ENCODE peak calls at places on chromosomes 11 and 22, in eight cellular contexts. X, B, R, Z, A, J, G and W are unnamed samples.

GRCh38 chr11:17734986-17735822 is 623 bp downstream of the KCNC1 start:
- DNase-seq in X (peak), G (peak), A (peak), J (peak), R (peak), Z (no peak), B (peak), W (peak)

GRCh38 chr11:126585388-126586302 is 230.2 kb downstream of the ST3GAL4 start:
- DNase-seq in J (no peak), A (peak), R (peak), G (peak), B (peak), X (peak), Z (no peak), W (no peak)

GRCh38 chr22:44454113-44454769 is 43.8 kb downstream of the RTL6 start:
- DNase-seq in B (no peak), G (no peak), A (no peak), X (no peak), Z (peak), J (no peak), R (no peak), W (no peak)

GRCh38 chr22:42714768-42715430 is 5.8 kb downstream of the A4GALT start:
- DNase-seq in A (no peak), Z (no peak), B (no peak), R (no peak), J (no peak), G (no peak), X (no peak), W (no peak)

GRCh38 chr11:34669458-34669857 is 48.6 kb downstream of the EHF start:
- DNase-seq in R (no peak), G (no peak), B (no peak), X (no peak), A (no peak), Z (no peak), J (no peak), W (no peak)

GRCh38 chr11:110490886-110491285 is 61.1 kb downstream of the FDX1 start:
- DNase-seq in A (peak), B (no peak), J (no peak), Z (no peak), X (no peak), R (peak), G (no peak), W (no peak)

GRCh38 chr11:13368041-13368446 is 90.5 kb downstream of the BMAL1 start:
- DNase-seq in G (no peak), Z (no peak), B (no peak), R (no peak), A (no peak), X (no peak), J (no peak), W (no peak)

GRCh38 chr11:58999291-58999680 is 60.0 kb downstream of the GLYATL1 start:
- DNase-seq in Z (no peak), B (no peak), R (no peak), J (no peak), A (no peak), G (no peak), X (no peak), W (peak)

GRCh38 chr22:42334875-42335512 is 64.5 kb upstream of the TCF20 start:
- DNase-seq in R (no peak), A (no peak), J (no peak), Z (no peak), X (no peak), B (no peak), G (no peak), W (no peak)

GRCh38 chr11:27040302-27041115 is at the start of gene BBOX1:
- DNase-seq in J (no peak), R (no peak), Z (no peak), X (peak), B (no peak), G (no peak), A (no peak), W (no peak)

DNA sequence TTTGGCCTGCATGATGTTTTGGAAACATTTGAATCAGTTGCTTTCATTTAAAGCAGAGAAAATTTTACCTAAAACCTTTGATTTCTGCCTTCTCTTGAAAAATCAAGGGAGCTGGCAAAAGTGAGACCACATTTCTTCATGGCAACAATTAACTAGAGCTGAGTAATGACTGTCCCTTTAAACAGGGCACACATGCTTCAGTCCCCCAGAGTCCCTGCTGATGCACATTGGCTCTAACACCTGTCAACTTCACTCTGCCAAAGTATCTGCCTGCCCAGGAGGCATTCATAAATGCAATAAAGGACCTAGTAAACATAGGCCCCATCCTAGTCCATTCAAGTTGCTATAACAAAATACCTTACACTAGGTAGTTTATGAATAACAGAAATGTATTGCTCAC is 87.1 kb upstream of the LDLRAD3 start:
- DNase-seq in Z (no peak), A (no peak), J (no peak), G (no peak), X (no peak), B (no peak), R (no peak), W (no peak)
- TF ChIP-seq POLR2A in Z (no peak), A (no peak), J (no peak), G (no peak), X (no peak), B (no peak), R (no peak), W (no peak)

GRCh38 chr11:93326681-93327080 is 3.9 kb upstream of the DEUP1 start:
- DNase-seq in B (no peak), A (no peak), J (no peak), G (no peak), Z (no peak), R (no peak), X (no peak), W (no peak)
- TF ChIP-seq POLR2A in B (no peak), A (no peak), J (no peak), G (no peak), Z (no peak), R (no peak), X (no peak), W (no peak)

DNA sequence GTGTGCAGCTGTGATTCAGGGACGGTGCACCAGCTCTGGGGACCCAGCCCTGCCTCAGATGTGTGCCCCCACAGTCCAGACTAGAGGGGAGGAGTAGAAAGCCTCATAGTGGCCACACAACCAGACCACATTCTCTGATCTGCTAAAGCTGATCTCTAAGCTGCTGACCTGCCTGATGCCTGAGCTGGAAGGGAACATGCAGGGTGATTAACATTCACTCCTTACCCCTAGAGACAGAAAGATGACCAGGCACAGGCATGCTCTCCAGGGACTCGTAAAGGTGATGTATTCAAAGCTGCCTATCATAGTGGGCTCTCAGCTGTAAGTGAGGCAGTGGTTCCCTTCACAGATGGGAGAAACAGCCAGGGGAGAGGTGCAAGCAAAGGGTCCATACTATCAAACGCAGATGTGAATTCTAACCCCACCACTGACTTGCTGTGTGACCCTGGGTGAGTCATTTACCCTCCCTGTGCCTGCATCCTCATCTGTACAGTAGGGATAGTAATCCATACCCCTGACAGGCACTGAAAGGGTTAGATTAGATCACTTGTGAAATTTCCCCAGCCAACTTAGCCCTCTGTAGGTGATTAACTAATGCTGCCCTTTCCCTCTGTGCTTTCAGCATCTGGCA is 29.0 kb upstream of the LRRC32 start:
- DNase-seq in R (no peak), B (no peak), G (no peak), J (no peak), Z (no peak), X (no peak), A (no peak), W (no peak)
- TF ChIP-seq POLR2A in R (no peak), B (no peak), G (no peak), J (no peak), Z (no peak), X (no peak), A (no peak), W (no peak)

GRCh38 chr22:31490496-31490925 is 869 bp upstream of the EIF4ENIF1 start:
- DNase-seq in G (peak), R (peak), B (peak), Z (peak), A (peak), X (no peak), J (no peak), W (peak)

GRCh38 chr22:31492151-31492550 is 2.5 kb upstream of the EIF4ENIF1 start:
- DNase-seq in Z (no peak), B (no peak), A (no peak), R (no peak), J (no peak), G (no peak), X (no peak), W (no peak)

GRCh38 chr22:31489632-31490495 is at the start of gene EIF4ENIF1:
- DNase-seq in X (peak), B (peak), G (peak), A (peak), Z (peak), J (peak), R (peak), W (peak)

GRCh38 chr22:31488988-31489617 is 539 bp downstream of the EIF4ENIF1 start:
- DNase-seq in X (peak), B (no peak), A (peak), G (peak), Z (peak), R (no peak), J (no peak), W (peak)

GRCh38 chr22:31491218-31491962 is 1.7 kb upstream of the EIF4ENIF1 start:
- DNase-seq in Z (no peak), B (no peak), R (no peak), G (no peak), A (no peak), J (no peak), X (no peak), W (no peak)
- TF ChIP-seq POLR2A in Z (no peak), B (no peak), R (no peak), G (no peak), A (no peak), J (no peak), X (no peak), W (no peak)